ENCODE peak calls at places on chromosomes 4 and X, in six cellular contexts. One of them, this sample, is unnamed.

GRCh38 chrX:130393451-130394074 is 8.1 kb upstream of the GPR119 start:
- DNase-seq in mammary epithelial cell: peak; percentile 28
- DNase-seq in T-helper 9 cell: no peak
- DNase-seq in CD8-positive, alpha-beta memory T cell: no peak
- DNase-seq in stimulated activated naive CD4-positive, alpha-beta T cell: no peak
- DNase-seq in activated gamma-delta T cell treated with anti-CD3 and anti-CD28 coated beads, Interleukin-2, amount 50 U/mL, for 16 hours: no peak
- DNase-seq in this sample: no peak

GRCh38 chr4:67871867-67872266 is 11.9 kb downstream of the TMPRSS11D start:
- DNase-seq in mammary epithelial cell: peak; percentile 58
- DNase-seq in T-helper 9 cell: no peak
- DNase-seq in CD8-positive, alpha-beta memory T cell: no peak
- DNase-seq in stimulated activated naive CD4-positive, alpha-beta T cell: no peak
- DNase-seq in activated gamma-delta T cell treated with anti-CD3 and anti-CD28 coated beads, Interleukin-2, amount 50 U/mL, for 16 hours: no peak
- DNase-seq in this sample: peak; percentile 16

GRCh38 chrX:39528161-39528560 is 569.6 kb downstream of the BCOR start:
- DNase-seq in mammary epithelial cell: no peak
- DNase-seq in T-helper 9 cell: no peak
- DNase-seq in CD8-positive, alpha-beta memory T cell: no peak
- DNase-seq in stimulated activated naive CD4-positive, alpha-beta T cell: no peak
- DNase-seq in activated gamma-delta T cell treated with anti-CD3 and anti-CD28 coated beads, Interleukin-2, amount 50 U/mL, for 16 hours: no peak
- DNase-seq in this sample: no peak

GRCh38 chrX:14718403-14718802 is 154.5 kb downstream of the FANCB start:
- DNase-seq in mammary epithelial cell: peak; percentile 72
- DNase-seq in T-helper 9 cell: no peak
- DNase-seq in CD8-positive, alpha-beta memory T cell: no peak
- DNase-seq in stimulated activated naive CD4-positive, alpha-beta T cell: no peak
- DNase-seq in activated gamma-delta T cell treated with anti-CD3 and anti-CD28 coated beads, Interleukin-2, amount 50 U/mL, for 16 hours: no peak
- DNase-seq in this sample: no peak

GRCh38 chr4:56684320-56684719 is 3.2 kb upstream of the HOPX start:
- DNase-seq in mammary epithelial cell: peak; percentile 37
- DNase-seq in T-helper 9 cell: no peak
- DNase-seq in CD8-positive, alpha-beta memory T cell: no peak
- DNase-seq in stimulated activated naive CD4-positive, alpha-beta T cell: no peak
- DNase-seq in activated gamma-delta T cell treated with anti-CD3 and anti-CD28 coated beads, Interleukin-2, amount 50 U/mL, for 16 hours: no peak
- DNase-seq in this sample: no peak

GRCh38 chr4:116413222-116413621 is 672.2 kb downstream of the TRAM1L1 start:
- DNase-seq in mammary epithelial cell: no peak
- DNase-seq in T-helper 9 cell: no peak
- DNase-seq in CD8-positive, alpha-beta memory T cell: no peak
- DNase-seq in stimulated activated naive CD4-positive, alpha-beta T cell: no peak
- DNase-seq in activated gamma-delta T cell treated with anti-CD3 and anti-CD28 coated beads, Interleukin-2, amount 50 U/mL, for 16 hours: no peak
- DNase-seq in this sample: no peak

GRCh38 chr4:133584714-133585113 is 435.6 kb downstream of the PCDH10 start:
- DNase-seq in mammary epithelial cell: no peak
- DNase-seq in T-helper 9 cell: no peak
- DNase-seq in CD8-positive, alpha-beta memory T cell: no peak
- DNase-seq in stimulated activated naive CD4-positive, alpha-beta T cell: no peak
- DNase-seq in activated gamma-delta T cell treated with anti-CD3 and anti-CD28 coated beads, Interleukin-2, amount 50 U/mL, for 16 hours: no peak
- DNase-seq in this sample: no peak

GRCh38 chrX:71144651-71145050 is at the start of gene NLGN3:
- DNase-seq in mammary epithelial cell: no peak
- DNase-seq in T-helper 9 cell: no peak
- DNase-seq in CD8-positive, alpha-beta memory T cell: no peak
- DNase-seq in stimulated activated naive CD4-positive, alpha-beta T cell: no peak
- DNase-seq in activated gamma-delta T cell treated with anti-CD3 and anti-CD28 coated beads, Interleukin-2, amount 50 U/mL, for 16 hours: no peak
- DNase-seq in this sample: no peak

GRCh38 chr4:9894604-9895361 is 113.3 kb downstream of the DRD5 start:
- DNase-seq in mammary epithelial cell: no peak
- DNase-seq in T-helper 9 cell: no peak
- DNase-seq in CD8-positive, alpha-beta memory T cell: no peak
- DNase-seq in stimulated activated naive CD4-positive, alpha-beta T cell: no peak
- DNase-seq in activated gamma-delta T cell treated with anti-CD3 and anti-CD28 coated beads, Interleukin-2, amount 50 U/mL, for 16 hours: no peak
- DNase-seq in this sample: no peak

GRCh38 chr4:88725986-88726385 is 28.4 kb upstream of the NAP1L5 start:
- DNase-seq in mammary epithelial cell: no peak
- DNase-seq in T-helper 9 cell: no peak
- DNase-seq in CD8-positive, alpha-beta memory T cell: no peak
- DNase-seq in stimulated activated naive CD4-positive, alpha-beta T cell: no peak
- DNase-seq in activated gamma-delta T cell treated with anti-CD3 and anti-CD28 coated beads, Interleukin-2, amount 50 U/mL, for 16 hours: no peak
- DNase-seq in this sample: no peak

GRCh38 chr4:165294907-165295306 is 32.6 kb upstream of the MSMO1 start:
- DNase-seq in mammary epithelial cell: no peak
- DNase-seq in T-helper 9 cell: no peak
- DNase-seq in CD8-positive, alpha-beta memory T cell: no peak
- DNase-seq in stimulated activated naive CD4-positive, alpha-beta T cell: peak; percentile 49
- DNase-seq in activated gamma-delta T cell treated with anti-CD3 and anti-CD28 coated beads, Interleukin-2, amount 50 U/mL, for 16 hours: no peak
- DNase-seq in this sample: no peak

GRCh38 chr4:38857354-38858096 is 908 bp upstream of the TLR6 start:
- DNase-seq in mammary epithelial cell: peak; percentile 92
- DNase-seq in T-helper 9 cell: no peak
- DNase-seq in CD8-positive, alpha-beta memory T cell: no peak
- DNase-seq in stimulated activated naive CD4-positive, alpha-beta T cell: no peak
- DNase-seq in activated gamma-delta T cell treated with anti-CD3 and anti-CD28 coated beads, Interleukin-2, amount 50 U/mL, for 16 hours: no peak
- DNase-seq in this sample: peak; percentile 85